ENCODE peak calls at places on chromosomes 2 and 18, in six cellular contexts. A is PC-3, O is GM23338, J is K562, G is fibroblast of lung, N is HCT116. X is an unnamed sample. For H4K20me1, the result is how much of the 10 kb centered on the place peaks cover.

GRCh38 chr18:71443726-71444480 is 1100.2 kb downstream of the CBLN2 start:
- DNase-seq in A (peak), O (no peak), J (no peak), G (peak), N (no peak), X (no peak)

GRCh38 chr2:201854841-201855240 is 48.5 kb downstream of the CDK15 start:
- DNase-seq in A (peak), O (no peak), J (no peak), G (peak), N (no peak), X (peak)

GRCh38 chr2:19900536-19901200 is 1.1 kb downstream of the TTC32 start:
- DNase-seq in A (peak), O (peak), J (no peak), G (peak), N (no peak), X (no peak)

GRCh38 chr2:101175991-101176390 is 24.8 kb upstream of the TBC1D8 start:
- DNase-seq in A (no peak), O (no peak), J (no peak), G (no peak), N (no peak), X (no peak)

GRCh38 chr2:85538507-85539360 is at the start of gene MAT2A:
- DNase-seq in A (peak), O (peak), J (peak), G (peak), N (peak), X (peak)

GRCh38 chr2:238162516-238163441 is 4.0 kb downstream of the ERFE start:
- DNase-seq in A (no peak), O (no peak), J (no peak), G (peak), N (no peak), X (no peak)

GRCh38 chr2:241797441-241798080 is 11.4 kb upstream of the NEU4 start:
- DNase-seq in A (no peak), O (no peak), J (no peak), G (no peak), N (no peak), X (no peak)

GRCh38 chr2:159506764-159507406 is 109.5 kb downstream of the BAZ2B start:
- DNase-seq in A (peak), O (no peak), J (no peak), G (peak), N (peak), X (peak)

GRCh38 chr18:80157708-80158343 is 48.8 kb downstream of the ADNP2 start:
- DNase-seq in A (peak), O (peak), J (peak), G (peak), N (peak), X (peak)

GRCh38 chr2:220394433-220394832 is 767.0 kb downstream of the SLC4A3 start:
- DNase-seq in A (peak), O (no peak), J (no peak), G (peak), N (no peak), X (no peak)

GRCh38 chr2:228102949-228103348 is 78.5 kb downstream of the SPHKAP start:
- DNase-seq in A (peak), O (no peak), J (no peak), G (no peak), N (no peak), X (no peak)

GRCh38 chr2:191544511-191545062 is 133.3 kb upstream of the NABP1 start:
- DNase-seq in A (peak), O (no peak), J (no peak), G (no peak), N (no peak), X (no peak)

GRCh38 chr18:46261799-46262198 is 157.6 kb downstream of the HAUS1 start:
- DNase-seq in A (no peak), O (peak), J (no peak), G (peak), N (no peak), X (no peak)

GRCh38 chr2:182426915-182427233 is at the start of gene PDE1A:
- DNase-seq in A (no peak), O (no peak), J (no peak), G (no peak), N (no peak), X (no peak)

GRCh38 chr2:235765181-235765820 is 271.5 kb downstream of the AGAP1 start:
- DNase-seq in A (peak), O (no peak), J (peak), G (peak), N (peak), X (no peak)

GRCh38 chr2:57516740-57517340 is 529.8 kb upstream of the VRK2 start:
- DNase-seq in A (peak), O (peak), J (peak), G (peak), N (peak), X (peak)

GRCh38 chr2:163850036-163850435 is 114.2 kb upstream of the FIGN start:
- DNase-seq in A (peak), O (no peak), J (no peak), G (no peak), N (no peak), X (peak)

GRCh38 chr2:23901966-23902942 is 24.7 kb downstream of the ATAD2B start:
- DNase-seq in A (peak), O (no peak), J (no peak), G (peak), N (no peak), X (no peak)

GRCh38 chr2:145068509-145068908 is 548.6 kb upstream of the ZEB2 start:
- DNase-seq in A (no peak), O (no peak), J (no peak), G (no peak), N (no peak), X (no peak)

GRCh38 chr2:68741805-68742306 is 7.2 kb downstream of the ARHGAP25 start:
- DNase-seq in A (peak), O (no peak), J (no peak), G (no peak), N (no peak), X (no peak)

GRCh38 chr2:241739651-241740050 is 5.2 kb downstream of the D2HGDH start:
- DNase-seq in A (peak), O (no peak), J (no peak), G (peak), N (no peak), X (no peak)

GRCh38 chr2:240322991-240323390 is 112.5 kb upstream of the GPC1 start:
- DNase-seq in A (no peak), O (no peak), J (no peak), G (no peak), N (no peak), X (no peak)

GRCh38 chr18:78659748-78660147 is 319.9 kb upstream of the SALL3 start:
- DNase-seq in A (no peak), O (peak), J (peak), G (no peak), N (no peak), X (no peak)

GRCh38 chr2:127683056-127683455 is 7.7 kb upstream of the LIMS2 start:
- DNase-seq in A (no peak), O (no peak), J (no peak), G (no peak), N (no peak), X (no peak)

GRCh38 chr18:9474103-9474982 is 970 bp upstream of the RALBP1 start:
- DNase-seq in A (peak), O (peak), J (peak), G (peak), N (peak), X (no peak)

GRCh38 chr2:7765236-7765635 is 848.0 kb downstream of the RNF144A start:
- DNase-seq in A (no peak), O (no peak), J (no peak), G (no peak), N (no peak), X (no peak)

GRCh38 chr2:149586898-149587219 is 716 bp downstream of the MMADHC start:
- DNase-seq in A (no peak), O (no peak), J (no peak), G (peak), N (no peak), X (no peak)

GRCh38 chr2:152372438-152372984 is 37.5 kb downstream of the FMNL2 start:
- DNase-seq in A (no peak), O (no peak), J (no peak), G (no peak), N (no peak), X (no peak)

GRCh38 chr2:54065411-54065810 is 50.0 kb upstream of the ACYP2 start:
- DNase-seq in A (peak), O (no peak), J (no peak), G (peak), N (no peak), X (no peak)

GRCh38 chr18:24771300-24771699 is 310.9 kb downstream of the HRH4 start:
- DNase-seq in A (no peak), O (no peak), J (no peak), G (no peak), N (no peak), X (no peak)

GRCh38 chr2:66853585-66853984 is 418.7 kb downstream of the MEIS1 start:
- DNase-seq in A (no peak), O (no peak), J (no peak), G (peak), N (no peak), X (no peak)

GRCh38 chr2:193521523-193521922 is 1326.8 kb upstream of the TMEFF2 start:
- DNase-seq in A (no peak), O (no peak), J (no peak), G (no peak), N (no peak), X (no peak)

GRCh38 chr2:193518061-193518817 is 1323.5 kb upstream of the TMEFF2 start:
- DNase-seq in A (peak), O (peak), J (no peak), G (peak), N (peak), X (peak)

GRCh38 chr2:193520709-193521458 is 1326.2 kb upstream of the TMEFF2 start:
- DNase-seq in A (no peak), O (no peak), J (no peak), G (no peak), N (no peak), X (no peak)

DNA sequence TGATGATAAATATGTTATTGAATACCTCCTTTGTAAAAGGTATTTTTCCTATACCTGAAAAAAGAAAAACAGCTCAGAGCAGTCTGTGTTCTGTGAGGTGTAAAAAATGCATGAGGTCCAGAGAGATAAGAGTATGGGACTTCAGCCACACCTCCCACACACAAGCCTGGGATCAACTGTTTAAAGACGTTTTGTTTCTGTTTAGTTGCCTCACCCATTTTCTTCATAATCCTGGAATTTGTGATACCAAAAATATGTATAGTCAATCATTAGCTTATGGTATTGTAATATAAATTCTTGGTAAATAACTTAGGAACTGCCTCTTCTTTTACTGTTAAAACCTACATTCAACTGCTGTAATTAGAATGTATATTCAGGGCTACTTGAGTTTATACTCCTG is 1322.9 kb upstream of the TMEFF2 start:
- DNase-seq in A (peak), O (no peak), J (peak), G (peak), N (no peak), X (no peak)
- H4K20me1 ChIP-seq in A (under half), O (under half), J (under half), G (under half), N (under half), X (under half)

GRCh38 chr2:214801768-214802397 is 7.6 kb downstream of the BARD1 start:
- DNase-seq in A (no peak), O (no peak), J (no peak), G (no peak), N (no peak), X (no peak)

GRCh38 chr2:214801068-214801467 is 8.4 kb downstream of the BARD1 start:
- DNase-seq in A (no peak), O (no peak), J (no peak), G (no peak), N (no peak), X (no peak)

GRCh38 chr2:214800180-214800579 is 9.3 kb downstream of the BARD1 start:
- DNase-seq in A (no peak), O (no peak), J (no peak), G (no peak), N (no peak), X (no peak)

GRCh38 chr2:214796901-214797300 is 12.6 kb downstream of the BARD1 start:
- DNase-seq in A (no peak), O (no peak), J (no peak), G (no peak), N (no peak), X (no peak)
- TF ChIP-seq EZH2 in A (no peak), O (no peak), J (no peak), G (no peak), N (no peak), X (no peak)

GRCh38 chr18:21052385-21052784 is 59.2 kb downstream of the ROCK1 start:
- DNase-seq in A (no peak), O (peak), J (no peak), G (no peak), N (no peak), X (no peak)

GRCh38 chr18:21051615-21052014 is 60.0 kb downstream of the ROCK1 start:
- DNase-seq in A (no peak), O (no peak), J (no peak), G (peak), N (no peak), X (no peak)

GRCh38 chr18:21053127-21053526 is 58.5 kb downstream of the ROCK1 start:
- DNase-seq in A (peak), O (no peak), J (no peak), G (peak), N (no peak), X (no peak)

GRCh38 chr18:21056545-21056944 is 55.1 kb downstream of the ROCK1 start:
- DNase-seq in A (no peak), O (no peak), J (no peak), G (no peak), N (no peak), X (no peak)

GRCh38 chr18:21054252-21054821 is 57.3 kb downstream of the ROCK1 start:
- DNase-seq in A (no peak), O (no peak), J (no peak), G (no peak), N (no peak), X (no peak)
- H4K20me1 ChIP-seq in A (under half), O (under half), J (under half), G (under half), N (under half), X (under half)

GRCh38 chr2:120881981-120882788 is 146.5 kb downstream of the GLI2 start:
- DNase-seq in A (no peak), O (no peak), J (no peak), G (no peak), N (no peak), X (no peak)
- TF ChIP-seq EZH2 in A (no peak), O (no peak), J (no peak), G (no peak), N (no peak), X (no peak)

GRCh38 chr2:42286268-42286946 is 74.6 kb downstream of the COX7A2L start:
- DNase-seq in A (no peak), O (no peak), J (no peak), G (peak), N (no peak), X (no peak)
- H4K20me1 ChIP-seq in A (under half), O (under half), J (under half), G (under half), N (under half), X (under half)

DNA sequence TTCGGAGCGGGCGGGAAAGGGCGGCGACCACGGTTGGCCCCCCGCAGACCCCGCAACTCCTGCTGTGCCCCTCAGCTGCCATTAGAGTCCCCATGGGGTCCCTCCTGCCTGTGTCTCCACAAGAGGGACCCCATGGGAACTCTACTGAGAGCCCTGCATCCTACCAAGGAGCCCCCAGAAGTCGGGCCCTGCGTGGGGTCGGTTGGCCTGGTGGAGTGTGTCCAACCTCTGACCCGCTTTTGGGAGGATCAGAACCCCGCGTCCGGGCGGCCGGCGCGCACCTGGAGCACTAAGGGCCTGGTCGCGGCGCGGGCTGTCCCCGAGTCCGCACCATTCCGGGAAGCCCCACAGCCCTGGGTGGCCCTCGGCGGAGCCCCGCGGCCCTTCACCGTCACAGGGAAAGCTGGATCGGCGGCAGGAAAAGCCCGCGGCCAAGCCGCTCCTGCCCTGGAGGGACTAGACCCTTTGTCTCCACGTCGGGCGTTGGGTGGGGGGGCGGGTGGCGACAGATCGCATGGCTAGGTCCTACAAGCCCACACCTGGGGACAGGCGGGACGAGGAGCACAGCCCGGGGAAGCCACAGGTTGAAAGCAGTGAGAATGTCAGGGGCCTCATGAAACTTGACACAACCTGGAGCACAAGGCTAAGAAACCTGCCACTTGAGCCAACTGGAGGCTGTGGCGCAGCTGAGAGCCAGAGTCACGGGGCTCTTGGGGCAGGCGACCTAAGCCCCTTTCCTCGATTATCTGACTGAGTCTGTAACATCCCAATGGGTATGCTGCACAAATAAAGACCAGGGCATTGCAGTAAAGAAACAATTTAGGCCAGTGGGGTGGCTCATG is 11.2 kb upstream of the CXXC1 start:
- DNase-seq in A (no peak), O (peak), J (no peak), G (no peak), N (no peak), X (no peak)
- TF ChIP-seq EZH2 in A (no peak), O (peak), J (no peak), G (peak), N (no peak), X (no peak)

DNA sequence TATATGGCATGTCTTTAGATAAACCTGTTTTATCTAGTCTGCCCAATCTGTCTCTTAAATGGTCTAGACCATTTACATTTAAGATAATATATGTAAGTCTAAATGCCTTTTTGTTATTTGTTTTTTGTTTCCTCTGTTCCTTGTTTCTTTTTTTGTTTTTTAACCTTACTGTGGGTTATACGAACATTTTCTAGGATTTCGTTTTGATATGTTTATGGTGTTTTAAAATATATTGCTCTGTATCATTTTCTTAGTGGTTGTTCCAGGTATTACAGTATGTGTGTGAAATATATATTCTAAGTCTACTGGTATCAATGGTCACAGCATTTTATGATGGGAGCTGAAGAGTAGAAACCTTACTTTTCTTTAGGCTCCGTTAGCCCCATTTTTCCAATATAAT is 13.4 kb downstream of the BCL2L11 start:
- DNase-seq in A (no peak), O (no peak), J (no peak), G (no peak), N (no peak), X (no peak)
- H4K20me1 ChIP-seq in A (under half), O (under half), J (under half), G (under half), N (under half), X (under half)

DNA sequence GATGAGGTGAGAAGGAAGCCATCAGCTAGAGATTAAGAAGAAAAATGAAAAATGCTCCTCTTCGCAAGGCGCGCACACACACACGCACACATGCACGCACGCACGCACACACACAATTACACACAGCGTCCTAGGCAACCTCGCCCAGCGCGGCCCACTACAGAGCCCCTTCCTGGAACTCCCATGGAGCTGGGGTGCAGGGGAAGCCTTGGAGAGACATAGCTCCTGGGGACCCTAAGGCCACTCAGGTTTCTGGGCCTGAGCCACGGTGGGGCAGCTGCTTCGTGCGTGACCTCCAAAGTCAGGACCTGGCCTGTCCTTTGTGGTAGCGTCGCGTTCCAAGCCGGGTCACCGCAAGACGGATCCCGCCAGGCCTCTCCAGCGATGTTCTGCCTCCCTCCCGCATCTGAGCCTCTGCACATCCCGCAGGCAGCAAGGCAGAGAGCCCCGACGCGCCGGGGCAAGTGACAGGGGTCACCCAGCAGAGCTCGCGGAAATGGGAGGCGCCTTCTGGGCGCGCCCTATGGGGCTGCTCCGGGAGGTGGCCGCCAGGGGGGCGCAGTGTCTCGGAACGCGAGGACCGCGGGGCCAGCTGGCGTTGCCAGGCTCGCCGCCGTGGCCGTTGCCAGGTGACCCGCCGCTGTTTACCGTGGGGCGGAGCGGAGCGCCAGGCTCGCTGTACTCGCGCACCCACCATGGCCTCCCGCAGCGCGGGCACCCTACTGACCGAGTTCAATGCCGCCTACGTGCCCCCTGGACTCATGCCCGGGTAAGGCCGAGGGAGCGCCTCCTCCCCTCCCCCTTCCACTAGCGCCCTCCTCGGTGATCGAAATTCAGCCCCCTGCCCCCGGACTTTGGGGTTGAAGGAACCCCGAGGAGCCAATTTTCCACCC is 79.0 kb downstream of the CIB4 start:
- DNase-seq in A (no peak), O (peak), J (peak), G (peak), N (peak), X (peak)
- TF ChIP-seq EZH2 in A (no peak), O (no peak), J (no peak), G (peak), N (no peak), X (no peak)

GRCh38 chr2:118849226-118850170 is 2.0 kb upstream of the EN1 start:
- DNase-seq in A (no peak), O (peak), J (no peak), G (no peak), N (no peak), X (no peak)
- H4K20me1 ChIP-seq in A (under half), O (under half), J (under half), G (under half), N (under half), X (under half)